ENCODE peak calls at places on chromosomes 7 and 10, in five cellular contexts. L, A, P, T and F are unnamed samples.

GRCh38 chr10:30701471-30702173 is 72.1 kb upstream of the LYZL2 start:
- DNase-seq in T (peak), A (peak), P (no peak), L (peak), F (no peak)

GRCh38 chr7:5780801-5781496 is 514 bp downstream of the RNF216 start:
- DNase-seq in A (peak), T (peak), P (no peak), L (peak), F (peak)

GRCh38 chr7:106346678-106347217 is 62.0 kb upstream of the NAMPT start:
- DNase-seq in A (peak), L (peak), T (peak), P (no peak), F (no peak)

GRCh38 chr7:22601812-22602568 is 102.0 kb upstream of the STEAP1B start:
- DNase-seq in A (peak), P (no peak), L (no peak), T (peak), F (no peak)

GRCh38 chr10:125148021-125148439 is 12.3 kb downstream of the CTBP2 start:
- DNase-seq in L (no peak), A (peak), P (no peak), T (peak), F (peak)

GRCh38 chr7:1695800-1696454 is 25.9 kb downstream of the ELFN1 start:
- DNase-seq in L (no peak), P (no peak), T (no peak), A (no peak), F (no peak)

GRCh38 chr7:94525917-94526316 is 16.3 kb downstream of the CASD1 start:
- DNase-seq in L (no peak), A (no peak), P (no peak), T (no peak), F (no peak)

GRCh38 chr10:72001026-72001380 is 36.8 kb downstream of the CHST3 start:
- DNase-seq in L (no peak), T (peak), P (no peak), A (no peak), F (no peak)

GRCh38 chr10:129601737-129602136 is 134.7 kb downstream of the MGMT start:
- DNase-seq in T (no peak), A (no peak), P (no peak), L (no peak), F (no peak)

GRCh38 chr7:92641921-92642511 is 51.8 kb upstream of the FAM133B start:
- DNase-seq in T (peak), L (no peak), A (peak), P (no peak), F (no peak)

GRCh38 chr10:9621216-9621615 is 1396.5 kb upstream of the CELF2 start:
- DNase-seq in T (no peak), A (no peak), P (no peak), L (no peak), F (peak)

GRCh38 chr10:109348324-109348723 is 575.0 kb downstream of the XPNPEP1 start:
- DNase-seq in L (no peak), P (no peak), A (no peak), T (peak), F (no peak)

GRCh38 chr7:112866424-112866823 is 76.2 kb upstream of the TMEM168 start:
- DNase-seq in A (no peak), P (no peak), T (no peak), L (no peak), F (no peak)

GRCh38 chr7:132680590-132680989 is 104.3 kb upstream of the PLXNA4 start:
- DNase-seq in P (no peak), A (no peak), L (no peak), T (no peak), F (no peak)

GRCh38 chr10:120541971-120542370 is 84.9 kb downstream of the PLPP4 start:
- DNase-seq in L (no peak), A (no peak), T (no peak), P (no peak), F (no peak)

GRCh38 chr7:155136619-155137243 is 66.6 kb downstream of the HTR5A start:
- DNase-seq in T (no peak), P (no peak), L (no peak), A (no peak), F (no peak)

GRCh38 chr10:14838582-14839304 is 637 bp downstream of the HSPA14 start:
- DNase-seq in T (peak), A (peak), P (peak), L (peak), F (peak)

GRCh38 chr7:27351137-27351536 is 108.5 kb downstream of the EVX1 start:
- DNase-seq in L (no peak), T (no peak), P (no peak), A (no peak), F (no peak)

GRCh38 chr10:111944331-111944730 is 239.2 kb downstream of the GPAM start:
- DNase-seq in L (no peak), P (peak), A (no peak), T (no peak), F (no peak)

GRCh38 chr7:78587443-78588044 is 789.0 kb downstream of the PHTF2 start:
- DNase-seq in L (peak), P (peak), A (peak), T (peak), F (no peak)

DNA sequence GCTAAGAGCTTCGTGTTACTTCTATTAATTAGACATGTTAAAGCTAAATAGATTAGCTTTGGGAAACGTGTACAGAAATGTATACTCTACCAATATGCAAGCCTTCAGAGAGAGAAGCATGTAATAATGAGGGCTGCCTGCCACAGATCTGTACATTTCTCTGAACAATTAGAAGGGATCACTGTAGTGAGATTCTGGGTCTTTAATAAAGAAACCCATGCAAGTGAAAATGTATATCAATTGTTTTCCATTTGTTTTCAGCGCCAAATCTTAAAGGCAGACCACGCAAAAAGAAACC is 149.1 kb downstream of the ARID5B start:
- DNase-seq in A (no peak), T (no peak), P (no peak), L (no peak), F (no peak)
- H3K4me3 ChIP-seq in A (peak), T (peak), P (no peak), L (no peak), F (peak)

GRCh38 chr7:32427769-32428291 is 62.4 kb downstream of the LSM5 start:
- DNase-seq in P (peak), A (peak), L (peak), T (peak), F (peak)
- TF ChIP-seq EZH2 in P (peak), A (no peak), L (no peak), T (no peak), F (peak)

DNA sequence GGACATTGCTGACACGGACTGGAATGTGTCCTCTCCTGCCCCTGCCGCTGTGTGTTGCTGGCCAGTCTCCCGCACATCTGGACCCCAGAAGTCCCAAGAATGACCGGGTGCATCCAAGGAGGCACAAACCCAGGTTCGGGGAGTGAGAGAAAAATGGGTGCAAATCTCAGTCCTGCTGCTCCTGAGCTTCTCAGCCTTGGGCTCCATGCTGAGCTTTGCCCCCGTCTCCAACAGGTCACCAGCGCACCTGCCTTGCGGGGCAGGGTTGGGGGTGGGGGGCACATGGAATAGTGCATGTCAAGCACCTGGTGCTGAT is 6.0 kb upstream of the NANOS1 start:
- DNase-seq in T (no peak), A (no peak), P (no peak), L (no peak), F (no peak)
- H3K4me3 ChIP-seq in T (no peak), A (no peak), P (no peak), L (no peak), F (no peak)

GRCh38 chr10:8298871-8299570 is 244.5 kb downstream of the GATA3 start:
- DNase-seq in L (no peak), T (no peak), A (no peak), P (peak), F (no peak)
- TF ChIP-seq EZH2 in L (no peak), T (no peak), A (no peak), P (no peak), F (no peak)

GRCh38 chr7:47430422-47430821 is 151.5 kb downstream of the TNS3 start:
- DNase-seq in A (no peak), T (no peak), P (no peak), L (no peak), F (no peak)
- H3K4me3 ChIP-seq in A (no peak), T (no peak), P (no peak), L (no peak), F (no peak)

DNA sequence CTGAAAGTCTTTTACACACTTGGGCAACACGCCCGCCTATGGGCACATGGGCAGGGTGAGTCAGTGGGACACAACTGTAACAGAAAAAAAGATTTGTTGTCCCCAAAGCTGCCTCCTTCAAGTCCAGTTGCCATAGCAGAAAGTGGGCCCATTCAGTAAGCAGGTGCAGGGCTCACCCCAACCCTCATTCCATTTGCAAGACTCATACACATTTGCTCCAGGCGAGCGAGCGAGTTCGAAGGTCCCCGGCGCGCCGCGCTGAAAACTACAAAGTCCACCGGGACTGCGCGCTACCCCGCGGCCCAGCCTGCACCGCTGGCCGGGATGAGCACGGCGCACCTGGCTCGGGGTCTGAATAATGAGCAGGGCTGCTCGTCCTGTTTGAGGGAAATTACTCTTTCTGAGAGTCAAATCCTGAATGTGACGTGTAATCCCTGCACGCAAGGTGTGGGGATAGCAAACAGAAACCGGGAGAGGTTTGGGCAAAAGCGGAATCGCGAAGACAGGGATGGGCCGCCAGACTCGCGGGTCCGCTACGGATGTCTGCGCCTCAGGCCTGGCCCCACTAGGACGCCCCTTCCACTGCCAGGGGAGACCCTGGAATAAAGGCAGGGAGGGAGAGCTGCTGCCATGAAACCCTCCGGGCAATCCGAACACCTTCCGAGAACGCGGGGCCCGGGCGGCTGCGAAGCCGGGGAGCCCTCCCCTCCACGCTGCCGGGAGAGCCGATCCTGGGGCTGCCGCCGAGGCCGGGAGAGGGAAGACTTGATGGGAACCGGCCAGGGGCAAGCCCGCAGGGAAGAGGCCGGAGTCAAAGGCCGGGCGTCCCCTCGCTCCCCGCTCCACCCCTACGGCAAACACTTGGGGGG is 982 bp downstream of the COBL start:
- DNase-seq in T (peak), A (no peak), L (peak), P (peak), F (peak)
- TF ChIP-seq EZH2 in T (peak), A (no peak), L (no peak), P (peak), F (no peak)

GRCh38 chr7:40733578-40733977 is 598.8 kb downstream of the SUGCT start:
- DNase-seq in L (peak), P (no peak), A (no peak), T (no peak), F (no peak)
- H3K4me3 ChIP-seq in L (no peak), P (no peak), A (no peak), T (no peak), F (no peak)

DNA sequence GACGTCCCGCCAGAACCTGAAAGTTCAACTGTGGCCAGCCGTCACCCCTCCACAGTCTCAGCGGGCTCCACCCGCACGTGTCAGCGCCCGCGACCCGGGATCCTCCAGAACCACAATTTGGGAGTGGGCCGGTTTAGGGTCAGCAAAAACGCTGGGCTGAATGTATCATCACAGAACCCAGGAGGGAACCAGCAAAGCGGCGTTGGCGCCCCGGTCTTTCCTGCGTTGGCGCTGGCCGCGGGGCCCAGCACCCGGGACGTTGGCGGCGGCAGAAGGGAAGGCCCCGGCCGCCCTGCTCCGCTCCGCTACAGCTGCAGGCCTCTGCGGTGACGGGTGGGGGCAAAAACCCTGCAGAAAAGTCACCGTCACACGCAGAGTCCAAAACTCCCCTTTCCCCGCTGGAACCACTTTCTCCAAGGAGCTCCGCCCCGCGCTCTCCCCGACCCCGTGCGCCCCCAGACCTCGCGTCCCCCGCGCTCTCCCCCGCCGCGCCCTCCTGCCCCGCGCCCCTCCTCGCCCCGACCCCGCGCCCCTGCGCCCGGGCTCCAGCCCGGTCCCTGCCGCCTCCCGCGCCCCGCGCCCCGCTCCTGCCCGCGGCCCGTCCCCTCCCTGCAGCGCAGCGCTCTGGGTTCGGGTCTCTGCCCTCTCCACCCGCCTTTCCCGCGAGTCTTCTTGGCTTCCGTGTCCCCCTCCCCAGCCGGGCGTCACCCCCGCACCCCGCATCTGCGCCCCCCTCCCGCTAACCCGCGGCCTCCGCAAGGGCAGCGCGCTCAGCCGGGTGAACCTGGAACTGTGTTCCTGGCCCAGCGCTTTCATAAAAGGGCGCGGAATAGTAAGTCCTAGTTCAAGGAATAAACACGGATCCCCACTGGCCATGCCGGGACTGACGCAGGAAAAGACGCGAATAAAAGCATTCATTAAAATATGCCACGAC is 24.0 kb upstream of the RNF32 start:
- DNase-seq in T (peak), A (peak), P (peak), L (no peak), F (peak)
- TF ChIP-seq EZH2 in T (no peak), A (no peak), P (peak), L (no peak), F (no peak)

GRCh38 chr10:104323085-104323484 is 15.2 kb downstream of the ITPRIP start:
- DNase-seq in T (no peak), L (no peak), A (no peak), P (no peak), F (no peak)
- H3K4me3 ChIP-seq in T (no peak), L (no peak), A (no peak), P (no peak), F (no peak)